ENCODE peak calls at places on chromosomes 12 and 14, in six cellular contexts. C is ovary; F is upper lobe of right lung; S is keratinocyte; K is CD4-positive, CD25-positive, alpha-beta regulatory T cell; E is CD4-positive, alpha-beta memory T cell. Z is an unnamed sample. For H3K36me3, the result is how much of the 10 kb centered on the place peaks cover.

GRCh38 chr12:18837025-18837424 is 99.1 kb downstream of the CAPZA3 start:
- DNase-seq in K (no peak), E (no peak), F (no peak), S (no peak), C (no peak), Z (no peak)

GRCh38 chr14:105389976-105390848 is 8.1 kb upstream of the TEX22 start:
- DNase-seq in E (no peak), K (no peak), S (no peak), C (no peak), F (no peak), Z (no peak)

GRCh38 chr12:87678453-87678852 is 350.7 kb downstream of the C12orf50 start:
- DNase-seq in K (no peak), F (no peak), S (no peak), E (no peak), C (no peak), Z (no peak)

GRCh38 chr14:76868453-76869170 is 42.4 kb downstream of the LRRC74A start:
- DNase-seq in E (no peak), C (no peak), K (no peak), F (no peak), S (no peak), Z (no peak)

GRCh38 chr14:43184540-43184939 is 1322.5 kb downstream of the FSCB start:
- DNase-seq in E (no peak), C (no peak), F (no peak), S (no peak), K (no peak), Z (no peak)

GRCh38 chr12:15928345-15928744 is 17.2 kb downstream of the DERA start:
- DNase-seq in E (no peak), K (no peak), S (no peak), F (no peak), C (no peak), Z (no peak)

GRCh38 chr12:91222746-91223145 is 40.1 kb upstream of the DCN start:
- DNase-seq in F (no peak), S (no peak), E (no peak), K (no peak), C (no peak), Z (no peak)

GRCh38 chr14:41280745-41281144 is 325.9 kb upstream of the LRFN5 start:
- DNase-seq in S (no peak), F (no peak), E (no peak), C (no peak), K (no peak), Z (no peak)

GRCh38 chr12:58731096-58731495 is 189.2 kb downstream of the LRIG3 start:
- DNase-seq in E (no peak), F (no peak), C (no peak), S (no peak), K (no peak), Z (no peak)

GRCh38 chr14:97456958-97457357 is 659.8 kb downstream of the VRK1 start:
- DNase-seq in F (no peak), E (no peak), C (no peak), K (no peak), S (no peak), Z (peak)

DNA sequence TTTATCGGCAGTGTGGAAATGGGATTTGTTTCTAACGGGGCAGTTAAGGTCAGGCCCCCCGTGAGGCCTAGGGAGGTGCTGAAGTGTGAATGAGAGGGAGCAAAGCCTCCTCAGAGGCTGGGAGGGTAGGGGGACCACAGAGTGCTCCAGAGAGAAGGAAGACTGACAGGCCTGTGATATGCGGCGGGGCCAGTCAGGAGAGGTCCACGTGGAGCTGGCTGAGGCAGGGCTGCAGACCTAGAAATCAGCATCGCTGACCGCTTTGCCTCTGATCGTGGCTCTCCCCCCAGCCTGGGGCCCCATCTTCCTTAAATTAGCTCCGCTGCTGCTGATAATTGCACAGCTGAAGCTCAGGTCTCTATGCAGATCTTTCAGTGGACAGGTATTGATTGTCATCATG is 240.8 kb upstream of the PWP1 start:
- DNase-seq in K (no peak), S (no peak), C (no peak), F (no peak), E (no peak), Z (no peak)
- H3K36me3 ChIP-seq in K (under half), S (under half), C (under half), F (under half), E (under half), Z (under half)

DNA sequence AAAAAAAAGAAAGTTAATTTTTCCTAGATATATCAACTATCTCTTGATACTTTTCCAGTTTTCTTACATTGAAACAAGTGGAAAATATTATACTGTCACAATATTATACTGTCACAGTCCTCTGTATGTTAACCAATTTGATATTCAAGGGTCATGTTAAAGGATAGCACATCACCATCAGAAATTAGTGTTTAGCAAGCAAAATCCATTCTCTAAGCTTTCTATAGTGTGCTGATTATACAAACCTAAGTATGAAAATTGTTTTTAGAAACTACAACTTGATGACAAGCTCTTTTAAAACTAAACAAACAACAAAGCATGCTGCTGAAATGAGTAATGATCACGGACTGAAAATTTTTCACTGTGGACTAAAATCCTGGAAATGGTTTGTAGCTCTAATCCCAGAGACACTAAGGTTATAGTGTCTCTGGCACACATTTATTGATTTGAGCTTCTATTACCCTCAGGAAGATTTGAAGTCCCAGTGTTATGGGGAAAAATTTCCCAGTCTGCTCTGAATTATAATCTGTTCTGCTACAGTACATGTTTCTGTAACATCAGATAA is 9.7 kb downstream of the SPTSSA start:
- DNase-seq in K (no peak), E (no peak), S (no peak), C (no peak), F (no peak), Z (no peak)
- H3K36me3 ChIP-seq in K (under half), E (under half), S (under half), C (under half), F (under half), Z (under half)

GRCh38 chr12:118145113-118145797 is 9.3 kb downstream of the PEBP1 start:
- DNase-seq in C (no peak), K (no peak), F (no peak), E (no peak), S (no peak), Z (no peak)
- H3K36me3 ChIP-seq in C (under half), K (under half), F (half or more), E (under half), S (under half), Z (under half)

DNA sequence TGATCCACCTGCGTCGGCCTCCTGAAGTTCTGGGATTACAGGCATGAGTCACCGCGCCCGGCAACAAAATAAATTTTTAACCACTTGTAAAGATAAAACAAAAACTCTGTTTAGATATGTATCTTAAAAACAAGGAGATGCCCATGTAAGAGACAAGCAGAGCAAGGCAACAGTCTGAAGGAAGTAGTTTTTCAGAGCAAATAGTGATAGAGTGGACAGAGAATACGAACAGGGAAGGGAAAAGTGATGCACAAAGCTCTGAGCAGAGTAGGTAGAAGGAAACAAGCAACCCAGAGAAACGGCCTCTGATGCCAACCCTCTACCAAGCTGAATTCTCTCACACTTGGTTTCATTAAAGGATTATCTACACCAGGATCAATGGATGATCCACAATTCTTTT is 24.8 kb upstream of the CDKL1 start:
- DNase-seq in K (no peak), E (no peak), F (no peak), S (no peak), C (no peak), Z (no peak)
- H3K36me3 ChIP-seq in K (under half), E (under half), F (half or more), S (under half), C (under half), Z (under half)

DNA sequence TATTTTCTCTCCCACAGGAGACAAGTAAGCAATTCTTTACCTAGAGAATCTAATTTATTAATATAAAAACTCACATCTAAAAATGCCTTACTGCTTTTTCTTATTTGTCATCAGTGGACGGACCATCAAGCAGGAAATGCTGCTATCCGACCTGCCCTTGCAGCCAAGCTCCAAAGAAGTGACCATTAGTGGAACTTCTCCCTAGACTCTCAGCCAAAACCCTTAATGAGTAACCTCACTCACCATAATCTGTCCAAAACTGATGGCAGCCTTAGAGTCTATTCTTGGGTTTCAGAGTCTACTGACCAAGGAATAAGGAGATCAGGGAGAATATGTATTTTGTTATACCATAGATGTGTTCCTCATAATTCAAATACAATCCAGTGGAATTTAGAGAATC is 60.9 kb upstream of the CFL2 start:
- DNase-seq in E (no peak), K (no peak), F (no peak), S (no peak), C (no peak), Z (no peak)
- H3K36me3 ChIP-seq in E (under half), K (half or more), F (half or more), S (under half), C (under half), Z (under half)

DNA sequence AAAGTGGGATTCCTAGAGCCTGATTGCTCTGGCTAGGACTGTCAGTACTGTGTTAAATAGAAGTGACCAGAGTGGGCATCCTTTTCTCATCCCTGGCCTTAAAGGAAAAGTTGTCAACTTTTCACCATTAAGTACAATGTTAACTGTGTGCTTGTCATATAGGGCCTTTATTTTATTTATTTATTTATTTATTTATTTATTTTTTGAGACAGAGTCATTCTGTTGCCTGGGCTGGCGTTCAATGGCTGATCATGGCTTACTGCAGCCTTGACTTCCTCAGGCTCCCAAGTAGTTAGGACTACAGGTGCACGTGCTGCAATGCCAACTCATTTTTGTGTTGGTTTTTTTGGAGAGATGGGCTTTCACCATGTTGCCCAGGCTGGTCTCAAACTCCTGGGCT is 11.6 kb downstream of the SH2B3 start:
- DNase-seq in S (no peak), F (no peak), E (no peak), K (no peak), C (no peak), Z (no peak)
- H3K36me3 ChIP-seq in S (under half), F (under half), E (under half), K (under half), C (under half), Z (under half)

DNA sequence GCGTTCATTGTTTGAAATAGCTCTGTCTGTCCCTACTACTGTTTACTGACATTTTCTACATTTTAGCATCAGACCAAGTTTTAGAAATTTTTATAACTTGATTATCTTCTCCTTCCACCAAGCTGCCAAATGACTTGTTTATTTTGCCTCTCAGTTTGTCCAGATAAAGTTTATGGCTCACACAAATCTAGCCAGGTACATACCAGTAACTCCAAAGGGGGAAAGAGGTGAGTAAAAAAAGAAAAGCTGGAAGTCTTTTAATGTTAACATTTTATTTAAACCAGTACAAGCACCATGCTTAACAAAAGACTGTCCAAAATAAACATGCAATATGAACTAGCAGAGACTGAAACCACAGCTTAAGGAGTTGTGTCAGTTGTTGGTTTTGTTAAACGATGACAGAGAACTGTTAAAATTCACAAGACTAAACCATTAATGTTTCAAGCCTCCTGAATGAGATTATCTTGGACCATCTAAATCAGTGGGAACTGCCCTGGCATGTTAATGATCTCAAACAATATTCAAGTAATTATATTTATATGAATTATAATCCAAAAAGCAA is 14.5 kb downstream of the GMFB start:
- DNase-seq in S (no peak), K (no peak), E (no peak), F (no peak), C (no peak), Z (no peak)
- H3K36me3 ChIP-seq in S (under half), K (under half), E (under half), F (under half), C (under half), Z (under half)